ENCODE peak calls at places on chromosomes 13 and 19, in five cellular contexts. One of them, this sample, is unnamed.

GRCh38 chr19:3509566-3509989 is 3.5 kb downstream of the FZR1 start:
- DNase-seq in cardiac fibroblast: no peak
- DNase-seq in breast epithelium: no peak
- DNase-seq in lung: no peak
- DNase-seq in endodermal cell: no peak
- DNase-seq in this sample: peak

GRCh38 chr19:42442833-42443232 is at the start of gene CXCL17:
- DNase-seq in breast epithelium: no peak
- DNase-seq in endodermal cell: peak
- DNase-seq in cardiac fibroblast: no peak
- DNase-seq in lung: peak
- DNase-seq in this sample: no peak

GRCh38 chr13:31100721-31101120 is 61.0 kb downstream of the HSPH1 start:
- DNase-seq in lung: no peak
- DNase-seq in breast epithelium: no peak
- DNase-seq in cardiac fibroblast: no peak
- DNase-seq in endodermal cell: peak
- DNase-seq in this sample: no peak

GRCh38 chr13:50208826-50209335 is 193.6 kb downstream of the KCNRG start:
- DNase-seq in lung: peak
- DNase-seq in endodermal cell: peak
- DNase-seq in breast epithelium: no peak
- DNase-seq in cardiac fibroblast: peak
- DNase-seq in this sample: no peak

GRCh38 chr13:57286511-57287098 is 119.6 kb downstream of the PRR20E start:
- DNase-seq in cardiac fibroblast: no peak
- DNase-seq in endodermal cell: peak
- DNase-seq in lung: no peak
- DNase-seq in breast epithelium: no peak
- DNase-seq in this sample: no peak

GRCh38 chr19:37655689-37656491 is 625 bp upstream of the ZFP30 start:
- DNase-seq in breast epithelium: peak
- DNase-seq in cardiac fibroblast: peak
- DNase-seq in lung: peak
- DNase-seq in endodermal cell: peak
- DNase-seq in this sample: peak

GRCh38 chr13:99087954-99088491 is 110.2 kb upstream of the DOCK9 start:
- DNase-seq in breast epithelium: no peak
- DNase-seq in endodermal cell: peak
- DNase-seq in lung: no peak
- DNase-seq in cardiac fibroblast: no peak
- DNase-seq in this sample: peak

GRCh38 chr13:114313061-114313860 is 1.0 kb upstream of the CHAMP1 start:
- DNase-seq in endodermal cell: no peak
- DNase-seq in cardiac fibroblast: no peak
- DNase-seq in lung: no peak
- DNase-seq in breast epithelium: no peak
- DNase-seq in this sample: peak

GRCh38 chr13:33345842-33346241 is 60.3 kb upstream of the STARD13 start:
- DNase-seq in breast epithelium: no peak
- DNase-seq in cardiac fibroblast: no peak
- DNase-seq in endodermal cell: no peak
- DNase-seq in lung: no peak
- DNase-seq in this sample: no peak

GRCh38 chr13:39501711-39502324 is 101.2 kb downstream of the LHFPL6 start:
- DNase-seq in cardiac fibroblast: peak
- DNase-seq in endodermal cell: no peak
- DNase-seq in lung: peak
- DNase-seq in breast epithelium: no peak
- DNase-seq in this sample: no peak

GRCh38 chr13:32254416-32254815 is 60.7 kb downstream of the ZAR1L start:
- DNase-seq in endodermal cell: no peak
- DNase-seq in lung: no peak
- DNase-seq in cardiac fibroblast: peak
- DNase-seq in breast epithelium: no peak
- DNase-seq in this sample: no peak

GRCh38 chr13:113616991-113617749 is 32.6 kb downstream of the TFDP1 start:
- DNase-seq in cardiac fibroblast: peak
- DNase-seq in lung: no peak
- DNase-seq in endodermal cell: peak
- DNase-seq in breast epithelium: no peak
- DNase-seq in this sample: no peak

GRCh38 chr19:16899566-16900075 is 10.8 kb downstream of the F2RL3 start:
- DNase-seq in lung: no peak
- DNase-seq in breast epithelium: no peak
- DNase-seq in endodermal cell: peak
- DNase-seq in cardiac fibroblast: peak
- DNase-seq in this sample: peak

GRCh38 chr13:93686399-93686798 is 459.8 kb downstream of the GPC6 start:
- DNase-seq in cardiac fibroblast: no peak
- DNase-seq in endodermal cell: no peak
- DNase-seq in breast epithelium: no peak
- DNase-seq in lung: no peak
- DNase-seq in this sample: no peak

GRCh38 chr13:43388282-43389034 is 365.1 kb downstream of the DNAJC15 start:
- DNase-seq in lung: no peak
- DNase-seq in cardiac fibroblast: no peak
- DNase-seq in endodermal cell: no peak
- DNase-seq in breast epithelium: no peak
- DNase-seq in this sample: no peak

GRCh38 chr19:5738423-5738822 is 18.0 kb downstream of the CATSPERD start:
- DNase-seq in lung: no peak
- DNase-seq in endodermal cell: no peak
- DNase-seq in cardiac fibroblast: peak
- DNase-seq in breast epithelium: no peak
- DNase-seq in this sample: no peak

GRCh38 chr19:12913011-12913561 is 6.0 kb downstream of the SYCE2 start:
- DNase-seq in lung: no peak
- DNase-seq in cardiac fibroblast: peak
- DNase-seq in endodermal cell: peak
- DNase-seq in breast epithelium: peak
- DNase-seq in this sample: no peak

GRCh38 chr19:14142262-14143190 is 6.1 kb upstream of the ASF1B start:
- DNase-seq in cardiac fibroblast: no peak
- DNase-seq in endodermal cell: no peak
- DNase-seq in breast epithelium: no peak
- DNase-seq in lung: no peak
- DNase-seq in this sample: no peak

GRCh38 chr13:43494206-43494605 is 292.6 kb downstream of the ENOX1 start:
- DNase-seq in breast epithelium: no peak
- DNase-seq in endodermal cell: no peak
- DNase-seq in cardiac fibroblast: no peak
- DNase-seq in lung: no peak
- DNase-seq in this sample: no peak

GRCh38 chr13:110001622-110002275 is 215.4 kb upstream of the IRS2 start:
- DNase-seq in cardiac fibroblast: peak
- DNase-seq in endodermal cell: no peak
- DNase-seq in lung: no peak
- DNase-seq in breast epithelium: no peak
- DNase-seq in this sample: no peak

GRCh38 chr13:93398167-93398566 is 171.6 kb downstream of the GPC6 start:
- DNase-seq in endodermal cell: no peak
- DNase-seq in lung: no peak
- DNase-seq in cardiac fibroblast: peak
- DNase-seq in breast epithelium: no peak
- DNase-seq in this sample: no peak

GRCh38 chr19:4057913-4058695 is 8.6 kb downstream of the ZBTB7A start:
- DNase-seq in lung: peak
- DNase-seq in breast epithelium: peak
- DNase-seq in cardiac fibroblast: peak
- DNase-seq in endodermal cell: no peak
- DNase-seq in this sample: peak

GRCh38 chr19:6761053-6761676 is 6.1 kb downstream of the SH2D3A start:
- DNase-seq in cardiac fibroblast: no peak
- DNase-seq in breast epithelium: no peak
- DNase-seq in endodermal cell: peak
- DNase-seq in lung: no peak
- DNase-seq in this sample: peak

GRCh38 chr19:35141627-35142401 is 1.2 kb upstream of the FXYD7 start:
- DNase-seq in breast epithelium: no peak
- DNase-seq in cardiac fibroblast: no peak
- DNase-seq in endodermal cell: peak
- DNase-seq in lung: no peak
- DNase-seq in this sample: peak

GRCh38 chr13:91647361-91647970 is 249.0 kb downstream of the GPC5 start:
- DNase-seq in endodermal cell: peak
- DNase-seq in breast epithelium: no peak
- DNase-seq in lung: no peak
- DNase-seq in cardiac fibroblast: peak
- DNase-seq in this sample: peak

GRCh38 chr19:34580055-34580336 is 97.0 kb downstream of the SCGB2B2 start:
- DNase-seq in cardiac fibroblast: no peak
- DNase-seq in lung: no peak
- DNase-seq in breast epithelium: no peak
- DNase-seq in endodermal cell: no peak
- DNase-seq in this sample: no peak

GRCh38 chr13:49791214-49791752 is 1.2 kb downstream of the KPNA3 start:
- DNase-seq in endodermal cell: peak
- DNase-seq in breast epithelium: no peak
- DNase-seq in cardiac fibroblast: peak
- DNase-seq in lung: no peak
- DNase-seq in this sample: peak

GRCh38 chr13:103349664-103350063 is 283.4 kb upstream of the SLC10A2 start:
- DNase-seq in lung: no peak
- DNase-seq in breast epithelium: no peak
- DNase-seq in cardiac fibroblast: no peak
- DNase-seq in endodermal cell: no peak
- DNase-seq in this sample: no peak

GRCh38 chr19:11361037-11361770 is 6.0 kb downstream of the PLPPR2 start:
- DNase-seq in endodermal cell: peak
- DNase-seq in breast epithelium: no peak
- DNase-seq in lung: peak
- DNase-seq in cardiac fibroblast: no peak
- DNase-seq in this sample: no peak

DNA sequence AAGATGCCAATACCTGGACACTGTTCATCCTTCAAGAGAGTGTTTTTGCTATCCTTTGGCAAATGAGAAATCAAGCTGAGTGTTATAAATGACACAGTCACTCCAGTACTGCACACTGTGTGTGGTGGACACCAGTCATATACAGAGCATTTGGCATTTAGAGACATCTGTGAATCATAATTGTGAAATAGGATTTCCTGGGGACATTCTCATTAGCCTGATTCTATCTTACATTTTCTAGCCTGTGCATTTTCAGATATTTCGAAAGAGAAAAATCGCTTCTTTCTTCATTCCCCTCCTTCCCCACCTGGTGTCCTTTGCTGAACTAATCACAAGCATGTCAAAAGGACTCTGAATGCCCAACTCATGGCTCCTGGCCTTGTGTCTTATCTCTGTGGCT is 781.0 kb upstream of the ARGLU1 start:
- DNase-seq in lung: no peak
- DNase-seq in breast epithelium: no peak
- DNase-seq in cardiac fibroblast: peak
- DNase-seq in endodermal cell: no peak
- DNase-seq in this sample: no peak
- TF ChIP-seq CTCF in lung: no peak
- TF ChIP-seq CTCF in breast epithelium: no peak
- TF ChIP-seq CTCF in cardiac fibroblast: no peak
- TF ChIP-seq CTCF in endodermal cell: no peak
- TF ChIP-seq CTCF in this sample: no peak

GRCh38 chr19:57389730-57390598 is at the start of gene ZNF548:
- DNase-seq in lung: peak
- DNase-seq in endodermal cell: peak
- DNase-seq in breast epithelium: peak
- DNase-seq in cardiac fibroblast: peak
- DNase-seq in this sample: peak
- TF ChIP-seq CTCF in lung: peak
- TF ChIP-seq CTCF in endodermal cell: peak
- TF ChIP-seq CTCF in breast epithelium: peak
- TF ChIP-seq CTCF in cardiac fibroblast: peak
- TF ChIP-seq CTCF in this sample: no peak

DNA sequence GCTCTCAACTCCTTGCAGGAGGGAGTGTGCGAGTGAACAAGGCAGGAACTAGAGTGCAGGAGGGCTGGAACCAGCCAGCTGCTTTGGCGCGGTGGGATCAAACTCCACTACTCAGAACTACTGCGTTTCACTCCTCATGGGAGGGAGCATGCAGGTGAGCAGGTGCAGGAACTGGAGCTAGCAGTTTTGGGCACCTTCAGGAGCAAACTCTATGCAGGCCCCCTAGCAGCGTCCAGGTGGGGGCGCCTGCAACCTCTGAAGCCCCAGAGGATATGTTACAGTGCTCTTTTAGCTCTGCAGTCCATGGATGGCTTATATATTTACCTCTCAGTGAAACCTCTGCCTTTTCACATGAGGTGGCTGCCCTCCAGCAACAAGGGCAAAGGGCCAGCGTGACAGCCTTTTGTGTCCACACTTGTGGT is 1303.4 kb downstream of the PCDH9 start:
- DNase-seq in cardiac fibroblast: peak
- DNase-seq in breast epithelium: no peak
- DNase-seq in endodermal cell: peak
- DNase-seq in lung: no peak
- DNase-seq in this sample: no peak
- TF ChIP-seq CTCF in cardiac fibroblast: peak
- TF ChIP-seq CTCF in breast epithelium: no peak
- TF ChIP-seq CTCF in endodermal cell: peak
- TF ChIP-seq CTCF in lung: no peak
- TF ChIP-seq CTCF in this sample: no peak

DNA sequence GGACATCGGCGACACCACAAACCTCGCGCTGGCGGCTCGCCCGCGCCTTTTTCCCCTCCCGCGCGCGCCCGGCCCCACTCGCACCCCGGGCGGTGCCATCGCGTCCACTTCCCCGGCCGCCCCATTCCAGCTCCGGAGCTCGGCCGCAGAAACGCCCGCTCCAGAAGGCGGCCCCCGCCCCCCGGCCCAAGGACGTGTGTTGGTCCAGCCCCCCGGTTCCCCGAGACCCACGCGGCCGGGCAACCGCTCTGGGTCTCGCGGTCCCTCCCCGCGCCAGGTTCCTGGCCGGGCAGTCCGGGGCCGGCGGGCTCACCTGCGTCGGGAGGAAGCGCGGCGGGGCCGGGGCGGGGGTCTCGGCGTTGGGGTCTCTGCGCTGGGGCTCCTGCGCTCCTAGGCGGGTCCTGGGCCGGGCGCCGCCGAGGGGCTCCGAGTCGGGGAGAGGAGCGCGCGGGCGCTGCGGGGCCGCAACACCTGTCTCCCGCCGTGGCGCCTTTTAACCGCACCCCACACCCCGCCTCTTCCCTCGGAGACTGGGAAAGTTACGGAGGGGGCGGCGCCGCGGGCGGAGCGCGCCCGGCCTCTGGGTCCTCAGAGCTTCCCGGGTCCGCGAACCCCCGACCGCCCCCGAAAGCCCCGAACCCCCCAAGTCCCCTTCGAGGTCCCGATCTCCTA is at the start of gene GJB2:
- DNase-seq in lung: no peak
- DNase-seq in breast epithelium: no peak
- DNase-seq in cardiac fibroblast: no peak
- DNase-seq in endodermal cell: peak
- DNase-seq in this sample: no peak
- TF ChIP-seq CTCF in lung: no peak
- TF ChIP-seq CTCF in breast epithelium: no peak
- TF ChIP-seq CTCF in cardiac fibroblast: no peak
- TF ChIP-seq CTCF in endodermal cell: no peak
- TF ChIP-seq CTCF in this sample: no peak